ENCODE peak calls at places on chromosomes 5 and 9, in nine cellular contexts. Y is AML-193; L is stimulated activated CD8-positive, alpha-beta memory T cell treated with anti-CD3 and anti-CD28 coated beads, Interleukin-2, amount 100 ng/mL, for 1 hour; G is DMS79; B is aorta; D is KBM-7; V is mucosa of gallbladder; O is GM12891; Z is CD4-positive, alpha-beta T cell. U is an unnamed sample.
A peak's percentile ranks its signal among the peaks of the same experiment; 100 is the strongest.

GRCh38 chr9:76576344-76576743 is 117.4 kb downstream of the GCNT1 start:
- DNase-seq in Y (peak; percentile 92), L (peak; percentile 33), G (no peak), B (peak; percentile 66), D (peak; percentile 97), V (peak; percentile 51), O (peak; percentile 41), Z (peak; percentile 2), U (no peak)

GRCh38 chr5:131386779-131387178 is 122.9 kb downstream of the CDC42SE2 start:
- DNase-seq in Y (no peak), L (no peak), G (peak; percentile 4), B (no peak), D (no peak), V (no peak), O (no peak), Z (no peak), U (no peak)

GRCh38 chr9:70588381-70588780 is 173.9 kb upstream of the KLF9 start:
- DNase-seq in Y (no peak), L (no peak), G (no peak), B (no peak), D (no peak), V (no peak), O (no peak), Z (no peak), U (no peak)

GRCh38 chr5:79806741-79807140 is 117.1 kb downstream of the CMYA5 start:
- DNase-seq in Y (no peak), L (no peak), G (no peak), B (no peak), D (no peak), V (no peak), O (no peak), Z (no peak), U (no peak)

GRCh38 chr9:24487250-24487861 is 58.3 kb downstream of the IZUMO3 start:
- DNase-seq in Y (no peak), L (no peak), G (no peak), B (no peak), D (no peak), V (no peak), O (no peak), Z (no peak), U (no peak)

GRCh38 chr9:77092536-77092935 is 73.1 kb downstream of the FOXB2 start:
- DNase-seq in Y (no peak), L (no peak), G (no peak), B (no peak), D (no peak), V (no peak), O (no peak), Z (no peak), U (peak; percentile 36)

GRCh38 chr9:3509926-3510325 is 15.9 kb downstream of the RFX3 start:
- DNase-seq in Y (no peak), L (no peak), G (no peak), B (no peak), D (no peak), V (no peak), O (no peak), Z (no peak), U (no peak)

GRCh38 chr5:73748510-73749410 is 122.8 kb downstream of the ARHGEF28 start:
- DNase-seq in Y (no peak), L (no peak), G (peak; percentile 9), B (peak; percentile 48), D (no peak), V (no peak), O (no peak), Z (no peak), U (peak; percentile 93)

GRCh38 chr9:14345586-14346237 is 31.8 kb upstream of the NFIB start:
- DNase-seq in Y (no peak), L (no peak), G (no peak), B (no peak), D (no peak), V (no peak), O (no peak), Z (no peak), U (no peak)

GRCh38 chr5:57408714-57409113 is 73.9 kb downstream of the ACTBL2 start:
- DNase-seq in Y (no peak), L (no peak), G (no peak), B (no peak), D (no peak), V (no peak), O (no peak), Z (no peak), U (no peak)

GRCh38 chr9:116073826-116074225 is 79.8 kb upstream of the PAPPA start:
- DNase-seq in Y (no peak), L (no peak), G (no peak), B (peak; percentile 44), D (no peak), V (no peak), O (no peak), Z (no peak), U (no peak)

GRCh38 chr9:4540425-4540824 is 50.2 kb downstream of the SLC1A1 start:
- DNase-seq in Y (no peak), L (no peak), G (no peak), B (no peak), D (no peak), V (no peak), O (no peak), Z (no peak), U (no peak)

GRCh38 chr5:160173-160510 is 31.2 kb upstream of the LRRC14B start:
- DNase-seq in Y (no peak), L (no peak), G (no peak), B (no peak), D (no peak), V (no peak), O (no peak), Z (no peak), U (no peak)

GRCh38 chr9:133576591-133577462 is 32.4 kb downstream of the FAM163B start:
- DNase-seq in Y (no peak), L (no peak), G (no peak), B (no peak), D (no peak), V (no peak), O (no peak), Z (no peak), U (no peak)

GRCh38 chr5:52709171-52709925 is 78.4 kb upstream of the ITGA1 start:
- DNase-seq in Y (peak; percentile 6), L (no peak), G (no peak), B (no peak), D (peak; percentile 40), V (no peak), O (no peak), Z (no peak), U (no peak)

GRCh38 chr5:83472213-83472507 is 616 bp downstream of the VCAN start:
- DNase-seq in Y (no peak), L (no peak), G (no peak), B (no peak), D (peak; percentile 42), V (no peak), O (no peak), Z (no peak), U (no peak)

GRCh38 chr5:6745706-6746217 is 32.5 kb downstream of the TENT4A start:
- DNase-seq in Y (peak; percentile 18), L (no peak), G (no peak), B (no peak), D (peak; percentile 57), V (no peak), O (no peak), Z (no peak), U (no peak)

GRCh38 chr5:19408149-19408548 is 579.9 kb downstream of the CDH18 start:
- DNase-seq in Y (no peak), L (no peak), G (no peak), B (no peak), D (no peak), V (no peak), O (no peak), Z (no peak), U (no peak)

GRCh38 chr5:124866355-124867063 is 120.1 kb upstream of the ZNF608 start:
- DNase-seq in Y (no peak), L (no peak), G (no peak), B (no peak), D (peak; percentile 33), V (no peak), O (no peak), Z (no peak), U (no peak)

GRCh38 chr5:171387970-171388815 is 544 bp downstream of the NPM1 start:
- DNase-seq in Y (peak; percentile 55), L (peak; percentile 68), G (peak; percentile 7), B (peak; percentile 87), D (peak; percentile 75), V (peak; percentile 75), O (peak; percentile 46), Z (peak; percentile 76), U (peak; percentile 69)

GRCh38 chr5:168291961-168292782 is 727 bp downstream of the WWC1 start:
- DNase-seq in Y (no peak), L (no peak), G (no peak), B (no peak), D (peak; percentile 20), V (no peak), O (no peak), Z (no peak), U (peak; percentile 62)

GRCh38 chr5:173397531-173397930 is 69.3 kb upstream of the STC2 start:
- DNase-seq in Y (peak; percentile 66), L (no peak), G (no peak), B (no peak), D (peak; percentile 3), V (no peak), O (no peak), Z (no peak), U (no peak)

GRCh38 chr9:90000925-90001324 is 396.1 kb downstream of the GADD45G start:
- DNase-seq in Y (no peak), L (no peak), G (no peak), B (no peak), D (no peak), V (no peak), O (no peak), Z (no peak), U (no peak)

GRCh38 chr5:83827111-83827541 is 106.5 kb upstream of the HAPLN1 start:
- DNase-seq in Y (peak; percentile 40), L (no peak), G (no peak), B (no peak), D (peak; percentile 10), V (no peak), O (no peak), Z (no peak), U (no peak)

GRCh38 chr5:148949871-148950863 is 112.7 kb downstream of the SH3TC2 start:
- DNase-seq in Y (no peak), L (no peak), G (no peak), B (peak; percentile 72), D (no peak), V (no peak), O (no peak), Z (no peak), U (peak; percentile 24)

GRCh38 chr9:121921444-121921843 is 171.7 kb downstream of the TTLL11 start:
- DNase-seq in Y (no peak), L (no peak), G (no peak), B (no peak), D (no peak), V (no peak), O (no peak), Z (no peak), U (no peak)

GRCh38 chr9:107390319-107390718 is 99.2 kb downstream of the KLF4 start:
- DNase-seq in Y (no peak), L (no peak), G (no peak), B (no peak), D (no peak), V (no peak), O (no peak), Z (no peak), U (no peak)

GRCh38 chr9:115591584-115591984 is 473.6 kb upstream of the TNC start:
- DNase-seq in Y (peak; percentile 28), L (no peak), G (peak; percentile 77), B (peak; percentile 80), D (peak; percentile 86), V (peak; percentile 74), O (no peak), Z (no peak), U (peak; percentile 57)

GRCh38 chr9:126719677-126720435 is 85.0 kb upstream of the ZBTB43 start:
- DNase-seq in Y (peak; percentile 79), L (peak; percentile 83), G (peak; percentile 80), B (peak; percentile 94), D (peak; percentile 96), V (peak; percentile 75), O (peak; percentile 57), Z (peak; percentile 87), U (peak; percentile 94)

GRCh38 chr5:40401281-40401680 is 278.4 kb upstream of the PTGER4 start:
- DNase-seq in Y (no peak), L (no peak), G (no peak), B (no peak), D (no peak), V (no peak), O (no peak), Z (no peak), U (no peak)

GRCh38 chr9:107810493-107810931 is 320.9 kb upstream of the KLF4 start:
- DNase-seq in Y (no peak), L (no peak), G (no peak), B (no peak), D (no peak), V (no peak), O (no peak), Z (no peak), U (no peak)